ENCODE peak calls at places on chromosomes 7 and 10, in eight cellular contexts. J, Y, P, W, Q, R, O and G are unnamed samples. For H3K4me1, the result is how much of the 10 kb centered on the place peaks cover.

GRCh38 chr7:135923700-135924261 is 53.4 kb downstream of the MTPN start:
- DNase-seq in J (no peak), Y (peak), W (no peak), O (peak), Q (no peak), P (peak), R (peak), G (peak)

GRCh38 chr7:129989466-129989865 is 36.7 kb upstream of the UBE2H start:
- DNase-seq in P (no peak), J (no peak), R (peak), Q (no peak), O (peak), Y (peak), W (peak), G (no peak)

GRCh38 chr10:3067045-3067858 is at the start of gene PFKP:
- DNase-seq in Q (peak), P (peak), Y (no peak), J (peak), O (no peak), R (peak), W (no peak), G (no peak)

GRCh38 chr7:151374726-151375125 is 33.1 kb downstream of the NUB1 start:
- DNase-seq in P (no peak), Q (no peak), J (no peak), Y (no peak), O (no peak), W (no peak), R (no peak), G (no peak)

GRCh38 chr10:19706904-19707303 is 109.3 kb upstream of the PLXDC2 start:
- DNase-seq in Q (no peak), W (no peak), Y (no peak), J (no peak), P (no peak), O (no peak), R (no peak), G (no peak)

GRCh38 chr7:65509368-65510186 is 135.9 kb downstream of the ZNF92 start:
- DNase-seq in O (no peak), W (peak), Q (peak), J (peak), Y (no peak), R (peak), P (peak), G (no peak)

GRCh38 chr7:23622469-23622868 is 25.3 kb downstream of the CCDC126 start:
- DNase-seq in W (no peak), O (no peak), J (no peak), Q (no peak), Y (peak), P (no peak), R (peak), G (no peak)

GRCh38 chr10:43076876-43077420 is at the start of gene RET:
- DNase-seq in R (no peak), O (no peak), P (peak), Q (peak), Y (no peak), J (peak), W (no peak), G (no peak)

GRCh38 chr10:111206521-111206920 is 129.7 kb downstream of the ADRA2A start:
- DNase-seq in Y (no peak), R (no peak), Q (no peak), O (no peak), J (no peak), W (no peak), P (peak), G (no peak)

GRCh38 chr7:45987521-45988290 is 66.6 kb upstream of the IGFBP3 start:
- DNase-seq in O (no peak), W (peak), Q (no peak), R (no peak), Y (peak), J (no peak), P (no peak), G (no peak)

GRCh38 chr10:51367120-51367519 is 292.8 kb downstream of the PRKG1 start:
- DNase-seq in Y (no peak), Q (no peak), R (peak), O (no peak), P (no peak), J (no peak), W (no peak), G (no peak)

GRCh38 chr10:104350146-104350635 is 3.4 kb upstream of the CFAP58 start:
- DNase-seq in Q (peak), R (peak), W (peak), O (peak), J (peak), P (peak), Y (peak), G (no peak)

GRCh38 chr7:6556196-6556595 is 4.9 kb upstream of the GRID2IP start:
- DNase-seq in Q (peak), P (no peak), W (no peak), O (no peak), Y (no peak), J (no peak), R (no peak), G (no peak)

GRCh38 chr7:55191926-55192692 is 173.0 kb upstream of the LANCL2 start:
- DNase-seq in O (no peak), R (peak), Q (peak), J (no peak), Y (no peak), W (no peak), P (no peak), G (no peak)

GRCh38 chr10:114403545-114404161 is 649 bp downstream of the AFAP1L2 start:
- DNase-seq in O (no peak), Q (peak), J (peak), W (no peak), P (peak), R (peak), Y (no peak), G (no peak)

GRCh38 chr7:116805100-116805544 is 57.3 kb upstream of the CAPZA2 start:
- DNase-seq in R (peak), W (no peak), P (peak), O (no peak), Q (no peak), J (no peak), Y (no peak), G (no peak)

GRCh38 chr7:130838738-130839137 is 104.7 kb upstream of the KLF14 start:
- DNase-seq in W (peak), P (peak), Y (peak), R (peak), Q (no peak), J (no peak), O (peak), G (peak)

GRCh38 chr7:51633596-51633995 is 317.0 kb upstream of the COBL start:
- DNase-seq in R (peak), W (no peak), J (no peak), Y (no peak), Q (no peak), P (no peak), O (no peak), G (no peak)

GRCh38 chr7:64515330-64515729 is 47.5 kb downstream of the ZNF680 start:
- DNase-seq in R (peak), Y (no peak), P (no peak), O (no peak), J (no peak), Q (no peak), W (no peak), G (no peak)

GRCh38 chr7:43766564-43766963 is 8.1 kb downstream of the BLVRA start:
- DNase-seq in R (no peak), Y (no peak), J (peak), Q (peak), P (no peak), O (no peak), W (no peak), G (no peak)

GRCh38 chr7:44555350-44555749 is 14.2 kb upstream of the NPC1L1 start:
- DNase-seq in P (no peak), R (no peak), O (no peak), Y (no peak), W (no peak), J (no peak), Q (no peak), G (no peak)

GRCh38 chr7:124722292-124722691 is 43.3 kb downstream of the GPR37 start:
- DNase-seq in P (no peak), O (no peak), W (no peak), R (peak), J (no peak), Y (no peak), Q (no peak), G (no peak)

GRCh38 chr7:84532196-84532595 is 337.6 kb upstream of the SEMA3A start:
- DNase-seq in O (no peak), Y (no peak), P (no peak), J (no peak), Q (peak), R (no peak), W (no peak), G (peak)

GRCh38 chr7:142482899-142483658 is 225.2 kb upstream of the PRSS58 start:
- DNase-seq in J (peak), P (peak), Q (peak), Y (peak), R (peak), W (peak), O (peak), G (no peak)

DNA sequence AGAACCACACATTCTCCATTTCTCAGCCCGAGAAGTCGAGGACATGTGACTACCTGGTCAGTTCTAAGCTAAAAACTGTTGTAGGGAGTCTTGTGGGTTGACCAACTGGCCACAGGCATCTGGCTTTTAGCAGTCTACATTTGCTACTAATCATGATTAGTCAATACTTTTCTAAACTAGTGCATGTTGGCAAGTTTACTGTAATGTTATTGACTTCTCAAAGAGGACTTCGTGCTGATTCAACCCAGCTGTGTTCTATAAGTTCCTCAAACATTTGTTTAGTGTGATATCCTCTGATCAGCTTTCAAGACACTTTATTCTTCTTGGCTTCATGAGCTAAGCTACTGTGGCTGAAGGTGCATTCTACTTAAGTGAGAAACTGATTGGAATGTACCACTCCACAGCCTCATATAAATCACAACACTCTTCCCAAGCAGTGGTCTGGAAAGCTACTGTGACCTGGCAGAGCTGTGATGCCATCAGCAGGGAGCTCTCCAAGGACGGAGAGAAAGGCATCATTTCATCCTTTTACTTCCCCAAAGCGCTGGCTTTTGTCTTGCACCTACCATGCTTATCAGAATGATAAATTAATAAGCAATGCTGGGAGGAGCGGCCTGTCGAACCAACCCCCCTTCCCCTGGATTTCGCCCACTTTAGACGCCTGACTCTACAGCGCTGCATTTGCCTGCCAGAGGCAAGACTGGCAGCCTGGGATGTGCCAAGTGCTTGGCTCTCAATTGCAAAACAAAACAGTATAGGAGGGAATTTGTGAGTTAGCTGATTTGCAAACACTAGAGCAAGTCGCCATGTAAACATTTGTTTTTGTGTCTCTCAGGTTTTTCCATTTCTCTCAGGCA is 206.7 kb upstream of the PLXNA4 start:
- DNase-seq in Q (no peak), P (peak), R (peak), Y (no peak), W (no peak), O (no peak), J (no peak), G (no peak)
- H3K4me1 ChIP-seq in Q (under half), P (under half), R (under half), Y (under half), W (under half), O (under half), J (under half), G (under half)

DNA sequence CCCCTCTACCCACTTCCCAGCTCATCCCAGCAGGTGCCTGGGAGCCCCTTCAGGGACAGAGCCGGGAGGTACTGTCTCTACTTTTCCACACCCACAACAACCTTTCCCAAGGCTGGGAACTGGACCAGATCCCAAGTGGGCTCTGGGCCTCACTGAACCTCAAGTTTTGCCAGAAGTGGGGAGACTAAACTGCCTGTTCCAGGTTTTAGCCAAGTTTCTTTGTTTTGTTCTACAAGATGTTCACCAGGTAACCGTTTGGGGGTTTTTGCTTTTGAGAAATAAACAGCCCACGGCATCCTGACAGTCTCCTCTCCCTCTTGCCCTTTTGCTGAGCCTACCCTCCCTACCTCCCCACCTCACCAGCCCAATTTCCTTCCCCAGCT is 10.6 kb upstream of the EMX2 start:
- DNase-seq in O (no peak), R (no peak), Q (no peak), P (no peak), Y (no peak), J (no peak), W (no peak), G (no peak)
- TF ChIP-seq EZH2 in O (no peak), R (no peak), Q (no peak), P (no peak), Y (no peak), J (no peak), W (no peak), G (no peak)

DNA sequence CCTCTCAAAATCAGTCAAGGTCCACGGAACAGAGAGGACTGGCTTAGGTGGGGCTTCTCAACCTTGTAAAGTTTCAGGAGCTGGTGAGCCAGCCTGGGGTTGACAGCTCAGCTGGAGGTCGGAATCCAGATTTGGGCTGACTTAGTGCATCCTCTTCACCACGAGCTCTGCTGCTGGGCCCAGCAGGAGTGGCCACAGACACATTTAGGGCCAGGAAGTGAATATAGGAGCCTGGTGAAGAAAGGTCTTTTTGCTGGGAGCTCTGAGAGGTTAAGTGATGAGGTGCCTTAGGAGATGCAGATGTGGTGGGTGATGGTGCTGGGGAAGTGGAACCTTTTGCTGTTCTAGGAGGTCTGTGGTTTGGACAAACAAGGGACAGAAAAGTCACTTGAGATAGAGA is 39.3 kb upstream of the MMD2 start:
- DNase-seq in P (no peak), Y (no peak), J (no peak), W (no peak), O (no peak), Q (no peak), R (no peak), G (no peak)
- H3K4me1 ChIP-seq in P (under half), Y (under half), J (under half), W (under half), O (under half), Q (under half), R (under half), G (under half)

DNA sequence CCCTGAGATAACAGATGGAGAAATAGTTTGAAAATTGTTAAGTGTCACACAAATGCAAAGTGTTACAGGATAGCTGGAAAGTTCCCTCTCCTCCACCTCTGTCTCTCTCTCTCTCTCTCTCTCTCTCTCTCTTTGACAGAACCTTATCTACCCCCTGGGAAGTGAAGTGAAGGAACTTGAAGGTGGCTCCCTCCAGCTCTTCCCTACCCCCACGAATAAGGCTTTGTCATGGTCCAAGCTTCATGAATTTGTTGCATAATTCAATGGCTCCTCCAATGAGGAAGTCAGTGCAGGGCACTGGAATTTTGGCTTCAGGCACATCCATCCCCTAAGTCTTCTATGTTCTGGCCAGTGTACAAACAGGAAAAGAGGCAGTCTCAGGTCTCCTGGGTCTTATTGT is 66.4 kb downstream of the CDHR3 start:
- DNase-seq in Y (no peak), P (no peak), R (no peak), Q (no peak), O (no peak), W (no peak), J (no peak), G (no peak)
- TF ChIP-seq EZH2 in Y (no peak), P (no peak), R (no peak), Q (no peak), O (no peak), W (no peak), J (no peak), G (no peak)

DNA sequence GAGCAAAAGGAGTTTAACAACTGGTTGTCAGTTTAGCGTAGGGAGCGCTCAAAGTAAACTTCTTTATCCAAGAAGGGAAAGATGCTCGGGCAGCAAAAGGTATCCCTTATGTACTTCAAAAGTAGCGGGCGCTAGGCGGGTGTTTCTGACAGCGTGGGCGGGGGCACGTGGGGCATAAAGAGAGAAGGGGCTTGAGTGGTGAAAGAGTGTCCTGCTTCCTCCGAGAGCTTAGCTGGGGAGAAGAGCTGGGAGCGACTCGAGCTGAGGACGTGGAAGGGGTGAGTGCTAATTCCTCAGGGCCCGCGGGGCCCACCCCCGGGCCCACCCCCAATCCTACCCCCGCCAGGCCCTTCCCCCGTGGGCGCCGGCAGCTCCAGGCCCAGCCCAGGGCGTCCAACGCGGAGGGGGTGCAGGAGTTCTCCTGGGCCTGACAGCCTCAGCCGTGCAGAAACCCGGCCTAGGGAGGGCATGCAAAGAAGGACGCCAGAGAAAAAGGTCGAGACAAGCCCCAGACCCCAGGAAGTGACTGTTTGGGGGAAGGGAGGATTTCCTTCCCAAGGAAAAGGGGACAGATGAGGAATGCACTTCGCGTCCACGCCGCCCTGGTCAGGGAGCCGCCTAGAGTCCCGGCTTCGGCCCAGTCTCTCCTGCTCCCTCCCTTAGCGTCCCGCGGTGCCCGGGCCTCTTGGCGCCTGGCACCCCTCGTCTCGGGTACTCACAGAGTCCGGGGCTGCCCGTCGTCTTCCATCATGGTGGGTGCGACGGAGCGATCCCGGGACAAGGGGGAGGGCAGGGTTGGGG is 849 bp downstream of the TIAL1 start:
- DNase-seq in Y (no peak), J (peak), R (peak), O (no peak), P (peak), Q (peak), W (peak), G (no peak)
- H3K4me1 ChIP-seq in Y (under half), J (under half), R (under half), O (under half), P (under half), Q (under half), W (under half), G (under half)

DNA sequence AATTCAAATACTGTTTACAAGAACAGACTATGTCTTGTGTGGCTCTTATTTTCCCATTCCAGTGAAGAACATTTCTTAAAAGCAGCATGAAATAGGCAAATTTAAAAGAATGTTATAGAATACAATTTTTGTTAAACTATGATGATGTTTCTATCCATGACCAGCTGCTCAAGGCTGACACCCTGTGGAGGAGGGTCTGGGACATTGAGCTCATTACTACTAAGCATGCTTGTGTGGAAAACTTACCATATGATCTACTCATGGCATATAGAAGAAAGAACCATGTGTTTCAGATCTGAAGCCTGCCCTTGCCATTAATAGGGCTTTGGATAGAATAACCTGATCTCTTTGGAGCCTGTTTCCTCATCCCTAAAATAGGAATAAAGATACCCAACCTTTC is 125.0 kb downstream of the FOXP2 start:
- DNase-seq in O (peak), W (no peak), Q (peak), J (peak), Y (no peak), R (no peak), P (peak), G (no peak)
- TF ChIP-seq EZH2 in O (no peak), W (no peak), Q (no peak), J (no peak), Y (no peak), R (no peak), P (no peak), G (no peak)

GRCh38 chr10:75762436-75762802 is 331.0 kb downstream of the LRMDA start:
- DNase-seq in R (no peak), O (no peak), Q (no peak), J (no peak), W (no peak), Y (no peak), P (no peak), G (no peak)

GRCh38 chr10:75764974-75765551 is 333.6 kb downstream of the LRMDA start:
- DNase-seq in P (no peak), W (no peak), J (peak), R (no peak), O (no peak), Q (no peak), Y (peak), G (no peak)

GRCh38 chr10:75763652-75764051 is 332.2 kb downstream of the LRMDA start:
- DNase-seq in O (no peak), Y (no peak), J (no peak), Q (no peak), W (no peak), P (no peak), R (no peak), G (no peak)

GRCh38 chr10:75770634-75771081 is 339.2 kb downstream of the LRMDA start:
- DNase-seq in Q (no peak), R (peak), Y (no peak), P (peak), O (no peak), W (no peak), J (no peak), G (no peak)

DNA sequence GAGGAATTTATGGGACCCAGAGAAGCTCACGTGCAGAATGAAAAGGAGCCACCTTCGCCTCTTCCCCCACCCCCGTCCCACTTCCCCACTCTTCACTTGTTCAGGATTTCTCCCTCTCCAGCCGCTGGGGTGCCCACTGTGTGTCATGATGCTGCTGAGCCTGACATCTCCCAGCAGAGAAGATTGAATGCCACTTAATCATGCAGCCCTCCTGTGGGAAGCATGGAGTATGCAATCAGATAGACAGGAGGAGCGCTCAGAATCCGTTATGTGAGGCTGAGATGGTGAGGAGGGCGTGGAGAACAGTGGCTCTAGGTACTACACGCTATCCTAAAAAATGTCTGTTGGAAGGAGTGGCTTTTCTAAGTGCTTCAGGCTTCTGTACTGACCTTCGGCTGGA is 334.3 kb downstream of the LRMDA start:
- DNase-seq in Q (no peak), O (no peak), Y (no peak), W (no peak), R (no peak), J (peak), P (no peak), G (no peak)
- H3K4me1 ChIP-seq in Q (under half), O (under half), Y (under half), W (under half), R (under half), J (under half), P (under half), G (under half)